ENCODE peak calls at places on chromosomes 16 and 17, in ten cellular contexts. One of them, this sample, is unnamed.
A peak's percentile ranks its signal among the peaks of the same experiment; 100 is the strongest.

GRCh38 chr16:5615868-5616642 is 518.5 kb upstream of the EEF2KMT start:
- DNase-seq in Ammon's horn: peak; percentile 83
- DNase-seq in AG09309: no peak
- DNase-seq in T-helper 9 cell: no peak
- DNase-seq in NCI-H1092: peak; percentile 47
- DNase-seq in fibroblast of the aortic adventitia: no peak
- DNase-seq in GM04504: no peak
- DNase-seq in CD8-positive, alpha-beta T cell: no peak
- DNase-seq in skeletal muscle cell: no peak
- DNase-seq in HTR-8/SVneo: peak; percentile 17
- DNase-seq in this sample: no peak

GRCh38 chr17:40498281-40499084 is 2.9 kb downstream of the TNS4 start:
- DNase-seq in Ammon's horn: no peak
- DNase-seq in AG09309: no peak
- DNase-seq in T-helper 9 cell: no peak
- DNase-seq in NCI-H1092: peak; percentile 6
- DNase-seq in fibroblast of the aortic adventitia: no peak
- DNase-seq in GM04504: no peak
- DNase-seq in CD8-positive, alpha-beta T cell: no peak
- DNase-seq in skeletal muscle cell: no peak
- DNase-seq in HTR-8/SVneo: no peak
- DNase-seq in this sample: peak; percentile 53

GRCh38 chr17:6479626-6480324 is 35.5 kb downstream of the PIMREG start:
- DNase-seq in Ammon's horn: no peak
- DNase-seq in AG09309: no peak
- DNase-seq in T-helper 9 cell: no peak
- DNase-seq in NCI-H1092: no peak
- DNase-seq in fibroblast of the aortic adventitia: peak; percentile 18
- DNase-seq in GM04504: no peak
- DNase-seq in CD8-positive, alpha-beta T cell: no peak
- DNase-seq in skeletal muscle cell: no peak
- DNase-seq in HTR-8/SVneo: no peak
- DNase-seq in this sample: no peak

GRCh38 chr17:80898706-80899105 is 92.9 kb upstream of the CHMP6 start:
- DNase-seq in Ammon's horn: no peak
- DNase-seq in AG09309: no peak
- DNase-seq in T-helper 9 cell: no peak
- DNase-seq in NCI-H1092: no peak
- DNase-seq in fibroblast of the aortic adventitia: no peak
- DNase-seq in GM04504: no peak
- DNase-seq in CD8-positive, alpha-beta T cell: no peak
- DNase-seq in skeletal muscle cell: no peak
- DNase-seq in HTR-8/SVneo: no peak
- DNase-seq in this sample: no peak

GRCh38 chr16:2374644-2375043 is 34.1 kb upstream of the ABCA3 start:
- DNase-seq in Ammon's horn: no peak
- DNase-seq in AG09309: no peak
- DNase-seq in T-helper 9 cell: no peak
- DNase-seq in NCI-H1092: no peak
- DNase-seq in fibroblast of the aortic adventitia: no peak
- DNase-seq in GM04504: no peak
- DNase-seq in CD8-positive, alpha-beta T cell: no peak
- DNase-seq in skeletal muscle cell: no peak
- DNase-seq in HTR-8/SVneo: no peak
- DNase-seq in this sample: no peak

GRCh38 chr16:66928702-66929388 is 3.5 kb upstream of the RRAD start:
- DNase-seq in Ammon's horn: no peak
- DNase-seq in AG09309: no peak
- DNase-seq in T-helper 9 cell: no peak
- DNase-seq in NCI-H1092: no peak
- DNase-seq in fibroblast of the aortic adventitia: peak; percentile 41
- DNase-seq in GM04504: no peak
- DNase-seq in CD8-positive, alpha-beta T cell: no peak
- DNase-seq in skeletal muscle cell: no peak
- DNase-seq in HTR-8/SVneo: peak; percentile 43
- DNase-seq in this sample: no peak

GRCh38 chr17:8650119-8650499 is 19.6 kb upstream of the MYH10 start:
- DNase-seq in Ammon's horn: no peak
- DNase-seq in AG09309: no peak
- DNase-seq in T-helper 9 cell: no peak
- DNase-seq in NCI-H1092: no peak
- DNase-seq in fibroblast of the aortic adventitia: no peak
- DNase-seq in GM04504: no peak
- DNase-seq in CD8-positive, alpha-beta T cell: no peak
- DNase-seq in skeletal muscle cell: no peak
- DNase-seq in HTR-8/SVneo: no peak
- DNase-seq in this sample: no peak

GRCh38 chr16:86508947-86509758 is 1.2 kb upstream of the FOXF1 start:
- DNase-seq in Ammon's horn: no peak
- DNase-seq in AG09309: no peak
- DNase-seq in T-helper 9 cell: no peak
- DNase-seq in NCI-H1092: no peak
- DNase-seq in fibroblast of the aortic adventitia: peak; percentile 80
- DNase-seq in GM04504: no peak
- DNase-seq in CD8-positive, alpha-beta T cell: no peak
- DNase-seq in skeletal muscle cell: no peak
- DNase-seq in HTR-8/SVneo: peak; percentile 37
- DNase-seq in this sample: no peak

GRCh38 chr16:14483819-14484385 is 146.2 kb downstream of the PARN start:
- DNase-seq in Ammon's horn: no peak
- DNase-seq in AG09309: no peak
- DNase-seq in T-helper 9 cell: no peak
- DNase-seq in NCI-H1092: no peak
- DNase-seq in fibroblast of the aortic adventitia: no peak
- DNase-seq in GM04504: no peak
- DNase-seq in CD8-positive, alpha-beta T cell: no peak
- DNase-seq in skeletal muscle cell: no peak
- DNase-seq in HTR-8/SVneo: no peak
- DNase-seq in this sample: no peak

GRCh38 chr17:148757-149156 is 11.4 kb downstream of the SCGB1C2 start:
- DNase-seq in Ammon's horn: no peak
- DNase-seq in AG09309: no peak
- DNase-seq in T-helper 9 cell: no peak
- DNase-seq in NCI-H1092: no peak
- DNase-seq in fibroblast of the aortic adventitia: no peak
- DNase-seq in GM04504: no peak
- DNase-seq in CD8-positive, alpha-beta T cell: no peak
- DNase-seq in skeletal muscle cell: no peak
- DNase-seq in HTR-8/SVneo: no peak
- DNase-seq in this sample: no peak

GRCh38 chr16:2475413-2476344 is 752 bp downstream of the TBC1D24 start:
- DNase-seq in Ammon's horn: no peak
- DNase-seq in AG09309: no peak
- DNase-seq in T-helper 9 cell: no peak
- DNase-seq in NCI-H1092: no peak
- DNase-seq in fibroblast of the aortic adventitia: no peak
- DNase-seq in GM04504: no peak
- DNase-seq in CD8-positive, alpha-beta T cell: peak; percentile 65
- DNase-seq in skeletal muscle cell: no peak
- DNase-seq in HTR-8/SVneo: no peak
- DNase-seq in this sample: no peak

GRCh38 chr17:32861979-32862378 is 14.9 kb downstream of the MYO1D start:
- DNase-seq in Ammon's horn: no peak
- DNase-seq in AG09309: no peak
- DNase-seq in T-helper 9 cell: no peak
- DNase-seq in NCI-H1092: no peak
- DNase-seq in fibroblast of the aortic adventitia: no peak
- DNase-seq in GM04504: no peak
- DNase-seq in CD8-positive, alpha-beta T cell: no peak
- DNase-seq in skeletal muscle cell: no peak
- DNase-seq in HTR-8/SVneo: no peak
- DNase-seq in this sample: no peak

GRCh38 chr17:67052720-67053437 is 8.5 kb downstream of the CACNG1 start:
- DNase-seq in Ammon's horn: no peak
- DNase-seq in AG09309: no peak
- DNase-seq in T-helper 9 cell: no peak
- DNase-seq in NCI-H1092: no peak
- DNase-seq in fibroblast of the aortic adventitia: no peak
- DNase-seq in GM04504: no peak
- DNase-seq in CD8-positive, alpha-beta T cell: no peak
- DNase-seq in skeletal muscle cell: no peak
- DNase-seq in HTR-8/SVneo: no peak
- DNase-seq in this sample: no peak

GRCh38 chr16:74169687-74170522 is 126.7 kb upstream of the PSMD7 start:
- DNase-seq in Ammon's horn: no peak
- DNase-seq in AG09309: no peak
- DNase-seq in T-helper 9 cell: no peak
- DNase-seq in NCI-H1092: no peak
- DNase-seq in fibroblast of the aortic adventitia: no peak
- DNase-seq in GM04504: no peak
- DNase-seq in CD8-positive, alpha-beta T cell: no peak
- DNase-seq in skeletal muscle cell: no peak
- DNase-seq in HTR-8/SVneo: no peak
- DNase-seq in this sample: no peak

GRCh38 chr16:72832640-72833039 is 215.3 kb downstream of the ZFHX3 start:
- DNase-seq in Ammon's horn: peak; percentile 84
- DNase-seq in AG09309: peak; percentile 67
- DNase-seq in T-helper 9 cell: peak; percentile 61
- DNase-seq in NCI-H1092: peak; percentile 60
- DNase-seq in fibroblast of the aortic adventitia: peak; percentile 78
- DNase-seq in GM04504: peak; percentile 74
- DNase-seq in CD8-positive, alpha-beta T cell: peak; percentile 73
- DNase-seq in skeletal muscle cell: peak; percentile 57
- DNase-seq in HTR-8/SVneo: peak; percentile 82
- DNase-seq in this sample: peak; percentile 25

GRCh38 chr17:67055811-67056745 is 11.7 kb downstream of the CACNG1 start:
- DNase-seq in Ammon's horn: no peak
- DNase-seq in AG09309: no peak
- DNase-seq in T-helper 9 cell: no peak
- DNase-seq in NCI-H1092: no peak
- DNase-seq in fibroblast of the aortic adventitia: no peak
- DNase-seq in GM04504: no peak
- DNase-seq in CD8-positive, alpha-beta T cell: no peak
- DNase-seq in skeletal muscle cell: no peak
- DNase-seq in HTR-8/SVneo: no peak
- DNase-seq in this sample: no peak

GRCh38 chr17:82332669-82333278 is 792 bp downstream of the SECTM1 start:
- DNase-seq in Ammon's horn: peak; percentile 52
- DNase-seq in AG09309: no peak
- DNase-seq in T-helper 9 cell: no peak
- DNase-seq in NCI-H1092: no peak
- DNase-seq in fibroblast of the aortic adventitia: peak; percentile 48
- DNase-seq in GM04504: no peak
- DNase-seq in CD8-positive, alpha-beta T cell: no peak
- DNase-seq in skeletal muscle cell: no peak
- DNase-seq in HTR-8/SVneo: no peak
- DNase-seq in this sample: no peak

GRCh38 chr16:72109300-72109699 is 15.7 kb downstream of the DHX38 start:
- DNase-seq in Ammon's horn: no peak
- DNase-seq in AG09309: no peak
- DNase-seq in T-helper 9 cell: no peak
- DNase-seq in NCI-H1092: no peak
- DNase-seq in fibroblast of the aortic adventitia: no peak
- DNase-seq in GM04504: no peak
- DNase-seq in CD8-positive, alpha-beta T cell: no peak
- DNase-seq in skeletal muscle cell: no peak
- DNase-seq in HTR-8/SVneo: no peak
- DNase-seq in this sample: no peak

GRCh38 chr17:41965694-41966375 is 760 bp upstream of the CNP start:
- DNase-seq in Ammon's horn: peak; percentile 37
- DNase-seq in AG09309: no peak
- DNase-seq in T-helper 9 cell: peak; percentile 48
- DNase-seq in NCI-H1092: peak; percentile 69
- DNase-seq in fibroblast of the aortic adventitia: peak; percentile 6
- DNase-seq in GM04504: no peak
- DNase-seq in CD8-positive, alpha-beta T cell: peak; percentile 72
- DNase-seq in skeletal muscle cell: no peak
- DNase-seq in HTR-8/SVneo: no peak
- DNase-seq in this sample: peak; percentile 61

GRCh38 chr16:877242-878065 is 76.9 kb upstream of the GNG13 start:
- DNase-seq in Ammon's horn: no peak
- DNase-seq in AG09309: no peak
- DNase-seq in T-helper 9 cell: no peak
- DNase-seq in NCI-H1092: no peak
- DNase-seq in fibroblast of the aortic adventitia: no peak
- DNase-seq in GM04504: no peak
- DNase-seq in CD8-positive, alpha-beta T cell: no peak
- DNase-seq in skeletal muscle cell: no peak
- DNase-seq in HTR-8/SVneo: no peak
- DNase-seq in this sample: no peak

GRCh38 chr16:78684655-78685400 is 585.4 kb downstream of the WWOX start:
- DNase-seq in Ammon's horn: no peak
- DNase-seq in AG09309: no peak
- DNase-seq in T-helper 9 cell: no peak
- DNase-seq in NCI-H1092: no peak
- DNase-seq in fibroblast of the aortic adventitia: peak; percentile 70
- DNase-seq in GM04504: peak; percentile 42
- DNase-seq in CD8-positive, alpha-beta T cell: no peak
- DNase-seq in skeletal muscle cell: no peak
- DNase-seq in HTR-8/SVneo: no peak
- DNase-seq in this sample: no peak

GRCh38 chr17:38703742-38704644 is 1.1 kb upstream of the MLLT6 start:
- DNase-seq in Ammon's horn: no peak
- DNase-seq in AG09309: no peak
- DNase-seq in T-helper 9 cell: peak; percentile 59
- DNase-seq in NCI-H1092: peak; percentile 72
- DNase-seq in fibroblast of the aortic adventitia: no peak
- DNase-seq in GM04504: no peak
- DNase-seq in CD8-positive, alpha-beta T cell: peak; percentile 83
- DNase-seq in skeletal muscle cell: no peak
- DNase-seq in HTR-8/SVneo: no peak
- DNase-seq in this sample: no peak

GRCh38 chr17:8158267-8159031 is 4.3 kb downstream of the VAMP2 start:
- DNase-seq in Ammon's horn: peak; percentile 93
- DNase-seq in AG09309: no peak
- DNase-seq in T-helper 9 cell: peak; percentile 90
- DNase-seq in NCI-H1092: peak; percentile 33
- DNase-seq in fibroblast of the aortic adventitia: peak; percentile 92
- DNase-seq in GM04504: peak; percentile 72
- DNase-seq in CD8-positive, alpha-beta T cell: peak; percentile 88
- DNase-seq in skeletal muscle cell: no peak
- DNase-seq in HTR-8/SVneo: peak; percentile 86
- DNase-seq in this sample: peak; percentile 39

GRCh38 chr17:2900842-2901241 is 104.6 kb downstream of the RAP1GAP2 start:
- DNase-seq in Ammon's horn: no peak
- DNase-seq in AG09309: no peak
- DNase-seq in T-helper 9 cell: no peak
- DNase-seq in NCI-H1092: no peak
- DNase-seq in fibroblast of the aortic adventitia: no peak
- DNase-seq in GM04504: no peak
- DNase-seq in CD8-positive, alpha-beta T cell: no peak
- DNase-seq in skeletal muscle cell: no peak
- DNase-seq in HTR-8/SVneo: no peak
- DNase-seq in this sample: no peak

GRCh38 chr16:66677179-66677578 is 19.4 kb downstream of the CMTM4 start:
- DNase-seq in Ammon's horn: peak; percentile 76
- DNase-seq in AG09309: no peak
- DNase-seq in T-helper 9 cell: no peak
- DNase-seq in NCI-H1092: no peak
- DNase-seq in fibroblast of the aortic adventitia: no peak
- DNase-seq in GM04504: no peak
- DNase-seq in CD8-positive, alpha-beta T cell: no peak
- DNase-seq in skeletal muscle cell: no peak
- DNase-seq in HTR-8/SVneo: no peak
- DNase-seq in this sample: no peak

GRCh38 chr17:35749560-35750412 is 3.3 kb downstream of the GAS2L2 start:
- DNase-seq in Ammon's horn: no peak
- DNase-seq in AG09309: no peak
- DNase-seq in T-helper 9 cell: no peak
- DNase-seq in NCI-H1092: no peak
- DNase-seq in fibroblast of the aortic adventitia: peak; percentile 25
- DNase-seq in GM04504: no peak
- DNase-seq in CD8-positive, alpha-beta T cell: no peak
- DNase-seq in skeletal muscle cell: no peak
- DNase-seq in HTR-8/SVneo: no peak
- DNase-seq in this sample: no peak

GRCh38 chr17:51430581-51430980 is 170.2 kb downstream of the UTP18 start:
- DNase-seq in Ammon's horn: no peak
- DNase-seq in AG09309: no peak
- DNase-seq in T-helper 9 cell: no peak
- DNase-seq in NCI-H1092: no peak
- DNase-seq in fibroblast of the aortic adventitia: no peak
- DNase-seq in GM04504: no peak
- DNase-seq in CD8-positive, alpha-beta T cell: no peak
- DNase-seq in skeletal muscle cell: no peak
- DNase-seq in HTR-8/SVneo: no peak
- DNase-seq in this sample: no peak

GRCh38 chr16:89920723-89921122 is 2.1 kb downstream of the MC1R start:
- DNase-seq in Ammon's horn: no peak
- DNase-seq in AG09309: no peak
- DNase-seq in T-helper 9 cell: no peak
- DNase-seq in NCI-H1092: no peak
- DNase-seq in fibroblast of the aortic adventitia: peak; percentile 37
- DNase-seq in GM04504: no peak
- DNase-seq in CD8-positive, alpha-beta T cell: no peak
- DNase-seq in skeletal muscle cell: no peak
- DNase-seq in HTR-8/SVneo: no peak
- DNase-seq in this sample: no peak